ENCODE peak calls at places on chromosomes 1 and 21, in six cellular contexts. C is breast epithelium, R is transverse colon, P is upper lobe of left lung, X is stomach, L is suprapubic skin. Z is an unnamed sample.

GRCh38 chr1:26318338-26319064 is 743 bp downstream of the CD52 start:
- DNase-seq in C (no peak), R (peak; percentile 46), P (no peak), X (no peak), L (no peak), Z (no peak)

GRCh38 chr1:20731057-20731991 is 1.2 kb downstream of the SH2D5 start:
- DNase-seq in C (peak; percentile 17), R (no peak), P (peak; percentile 84), X (no peak), L (no peak), Z (no peak)

GRCh38 chr1:116360435-116361173 is 12.4 kb upstream of the ATP1A1 start:
- DNase-seq in C (no peak), R (no peak), P (no peak), X (no peak), L (no peak), Z (no peak)

GRCh38 chr1:197928849-197929336 is 11.7 kb downstream of the LHX9 start:
- DNase-seq in C (no peak), R (no peak), P (peak; percentile 52), X (no peak), L (no peak), Z (no peak)

GRCh38 chr1:183205196-183205781 is 19.2 kb downstream of the LAMC2 start:
- DNase-seq in C (peak; percentile 41), R (no peak), P (no peak), X (no peak), L (no peak), Z (no peak)

GRCh38 chr1:205012416-205013140 is 30.4 kb upstream of the CNTN2 start:
- DNase-seq in C (no peak), R (no peak), P (no peak), X (no peak), L (no peak), Z (no peak)

GRCh38 chr1:228393268-228393699 is 13.4 kb downstream of the TRIM11 start:
- DNase-seq in C (no peak), R (peak; percentile 51), P (peak; percentile 55), X (peak; percentile 56), L (no peak), Z (no peak)

GRCh38 chr21:36603221-36603620 is 95.7 kb upstream of the SIM2 start:
- DNase-seq in C (no peak), R (no peak), P (no peak), X (no peak), L (no peak), Z (no peak)

GRCh38 chr1:182054698-182055326 is 6.7 kb downstream of the ZNF648 start:
- DNase-seq in C (no peak), R (peak; percentile 42), P (no peak), X (no peak), L (no peak), Z (no peak)

GRCh38 chr1:179776831-179777230 is 33.7 kb downstream of the FAM163A start:
- DNase-seq in C (no peak), R (no peak), P (no peak), X (no peak), L (no peak), Z (no peak)

GRCh38 chr1:116538527-116538926 is 32.3 kb downstream of the CD58 start:
- DNase-seq in C (no peak), R (no peak), P (no peak), X (no peak), L (no peak), Z (no peak)

GRCh38 chr1:240499012-240499411 is 112.9 kb downstream of the GREM2 start:
- DNase-seq in C (no peak), R (no peak), P (no peak), X (no peak), L (no peak), Z (no peak)

GRCh38 chr1:12745992-12746323 is at the start of gene CFAP107:
- DNase-seq in C (no peak), R (no peak), P (no peak), X (no peak), L (no peak), Z (no peak)

GRCh38 chr1:192814805-192815204 is 6.0 kb downstream of the RGS2 start:
- DNase-seq in C (no peak), R (no peak), P (no peak), X (no peak), L (no peak), Z (no peak)

GRCh38 chr1:192809286-192810252 is 730 bp downstream of the RGS2 start:
- DNase-seq in C (no peak), R (peak; percentile 46), P (no peak), X (peak; percentile 35), L (no peak), Z (no peak)

GRCh38 chr1:192811594-192812239 is 2.9 kb downstream of the RGS2 start:
- DNase-seq in C (no peak), R (no peak), P (no peak), X (no peak), L (no peak), Z (no peak)

GRCh38 chr1:192810253-192810880 is 1.5 kb downstream of the RGS2 start:
- DNase-seq in C (no peak), R (peak; percentile 24), P (no peak), X (no peak), L (no peak), Z (no peak)

DNA sequence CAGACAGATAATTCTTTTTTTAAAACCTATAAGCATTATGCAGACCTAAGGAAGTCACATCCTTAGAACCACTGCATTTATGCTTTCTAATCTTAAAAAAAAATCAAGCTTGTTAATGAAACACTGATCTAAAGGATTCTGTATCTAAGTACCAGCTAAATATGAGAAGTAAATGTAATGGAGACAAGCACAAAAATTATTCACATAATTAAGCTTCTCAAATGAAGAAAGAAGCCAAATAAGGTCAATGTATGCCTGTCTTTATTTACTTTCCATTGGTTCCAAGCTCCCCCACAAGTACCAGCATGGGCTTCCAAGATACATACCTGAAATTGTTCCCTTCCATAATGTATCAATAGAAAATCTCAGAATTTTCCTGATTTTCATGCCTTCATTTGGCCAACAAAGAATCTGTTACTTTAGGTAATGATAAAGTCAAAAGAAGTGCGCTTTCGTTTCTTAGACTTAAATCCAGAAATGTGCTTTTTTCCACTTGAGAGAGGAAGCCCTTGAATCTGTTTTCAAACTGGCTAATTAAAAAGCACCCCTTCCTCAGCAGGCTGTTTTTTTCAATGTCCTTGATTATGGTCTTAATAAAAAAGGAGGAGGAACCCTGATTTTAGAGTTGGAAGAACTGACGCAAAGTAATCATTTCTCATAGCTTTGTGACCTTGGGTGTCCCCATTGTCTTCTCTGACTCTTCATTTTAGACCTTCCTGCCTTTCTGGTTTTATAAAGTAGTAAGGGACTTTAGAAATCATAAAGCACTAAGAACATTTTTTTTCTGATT is 3.8 kb downstream of the RGS2 start:
- DNase-seq in C (no peak), R (no peak), P (no peak), X (no peak), L (no peak), Z (no peak)
- TF ChIP-seq POLR2A in C (no peak), R (no peak), P (no peak), X (no peak), L (no peak), Z (no peak)

GRCh38 chr1:17008208-17008855 is 3.4 kb downstream of the ATP13A2 start:
- DNase-seq in C (no peak), R (no peak), P (no peak), X (no peak), L (no peak), Z (no peak)

GRCh38 chr1:17012775-17013501 is 1.2 kb upstream of the ATP13A2 start:
- DNase-seq in C (peak; percentile 78), R (no peak), P (no peak), X (no peak), L (no peak), Z (no peak)

GRCh38 chr1:17009706-17010105 is 2.0 kb downstream of the ATP13A2 start:
- DNase-seq in C (no peak), R (peak; percentile 46), P (no peak), X (no peak), L (no peak), Z (no peak)

GRCh38 chr1:17011439-17012307 is at the start of gene ATP13A2:
- DNase-seq in C (peak; percentile 80), R (peak; percentile 87), P (peak; percentile 96), X (peak; percentile 89), L (no peak), Z (peak; percentile 93)

DNA sequence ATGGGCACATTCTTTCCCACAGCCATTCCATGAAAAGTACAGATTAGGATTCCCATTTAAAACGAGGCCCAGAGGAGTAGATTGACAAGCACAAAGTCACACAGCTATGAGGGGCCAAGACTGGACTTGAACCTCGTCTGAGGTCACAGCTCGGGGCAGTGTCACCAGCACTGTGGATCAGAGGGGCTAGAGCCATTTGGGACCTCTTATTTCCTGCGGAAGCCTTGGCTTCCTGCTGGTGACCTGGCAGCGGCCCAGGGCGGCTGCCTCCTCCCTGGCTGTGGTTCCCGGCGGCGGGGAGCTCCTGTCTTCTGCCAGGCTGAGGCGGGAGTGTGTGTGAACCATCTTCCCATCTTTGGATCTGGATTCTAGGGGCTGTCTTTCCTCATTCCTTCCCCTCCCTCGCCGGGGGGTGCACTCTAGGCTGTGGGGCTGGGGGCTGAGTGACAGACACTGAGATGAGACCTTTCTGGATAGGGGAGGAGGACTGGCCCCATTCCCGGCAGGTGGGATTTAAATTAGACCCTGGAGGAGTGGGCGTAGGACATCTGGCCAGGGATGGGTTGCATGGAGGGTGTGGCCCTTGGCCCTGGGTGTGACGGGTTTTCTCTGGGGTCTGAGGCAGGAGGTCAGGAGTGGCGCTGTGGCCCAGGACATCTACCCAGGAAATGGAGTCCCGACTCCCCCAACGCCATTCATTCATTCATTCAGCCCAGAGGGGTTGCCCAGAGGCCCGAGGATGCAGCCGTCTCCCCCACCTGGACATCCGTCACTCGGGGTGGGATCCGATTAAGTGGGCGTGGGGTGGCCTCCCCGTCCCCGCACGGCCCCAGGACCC is 908 bp downstream of the ATP13A2 start:
- DNase-seq in C (peak; percentile 32), R (peak; percentile 66), P (peak; percentile 89), X (peak; percentile 63), L (no peak), Z (no peak)
- TF ChIP-seq POLR2AphosphoS5 in C (no peak), R (no peak), P (peak; percentile 33), X (no peak), L (no peak), Z (no peak)

DNA sequence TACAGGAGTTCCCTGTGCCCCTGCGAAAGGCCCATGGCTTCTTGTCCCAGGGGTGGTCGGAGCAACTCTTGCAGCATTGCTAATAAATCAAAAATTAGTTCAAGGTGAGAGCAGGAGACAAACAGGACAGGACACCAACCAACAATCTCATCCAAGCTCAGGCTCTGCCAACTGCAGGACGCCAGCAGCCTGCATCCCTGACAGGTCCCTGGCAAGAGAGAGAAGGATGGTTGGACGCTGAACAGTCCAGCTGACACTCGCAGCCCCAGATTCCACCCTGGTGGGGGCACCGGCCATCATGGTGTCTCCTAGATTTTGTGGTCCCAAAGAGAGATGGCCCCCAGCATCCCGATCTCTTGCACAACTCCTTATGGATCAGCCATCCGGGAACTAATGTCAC is 142.1 kb upstream of the VAMP3 start:
- DNase-seq in C (no peak), R (no peak), P (no peak), X (no peak), L (no peak), Z (no peak)
- TF ChIP-seq POLR2A in C (no peak), R (no peak), P (no peak), X (no peak), L (no peak), Z (no peak)

DNA sequence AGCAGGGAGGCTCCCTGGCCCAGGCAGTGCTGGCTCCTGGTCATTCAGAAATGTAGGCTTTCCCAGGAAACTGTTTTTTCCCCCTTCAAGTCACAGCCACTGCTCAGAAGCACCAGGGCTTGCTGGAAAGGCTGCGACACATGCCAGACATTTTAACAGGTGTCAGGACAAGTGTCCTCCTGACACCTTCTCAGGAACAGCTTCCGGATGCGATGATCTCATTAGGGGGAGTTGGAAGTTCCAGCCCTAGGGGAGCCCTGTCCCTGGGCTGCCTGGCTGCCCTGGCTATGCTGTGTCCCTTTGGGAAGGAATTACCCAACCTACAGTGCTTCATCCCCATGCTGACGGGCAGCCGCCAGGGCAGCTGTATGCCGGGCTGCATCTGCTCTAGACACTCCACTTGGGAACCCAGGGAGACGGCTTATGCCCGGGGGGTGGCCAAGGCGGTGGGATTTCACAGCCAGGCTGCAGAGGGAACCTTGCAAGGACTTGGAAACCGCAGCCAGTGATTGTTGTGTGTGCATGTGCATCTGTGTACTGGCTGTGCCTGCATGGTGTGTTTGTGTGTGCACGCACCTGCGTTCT is 41.8 kb downstream of the AJAP1 start:
- DNase-seq in C (no peak), R (no peak), P (no peak), X (no peak), L (no peak), Z (no peak)
- TF ChIP-seq POLR2AphosphoS5 in C (no peak), R (no peak), P (no peak), X (no peak), L (no peak), Z (no peak)

Z was measured in GM12891.